ENCODE peak calls at places on chromosomes 3 and 15, in seven cellular contexts. L is tibial nerve, E is astrocyte of the spinal cord, Q is AG09309, X is endothelial cell, C is lung, V is HCT116. O is an unnamed sample.

GRCh38 chr3:113557374-113557773 is 25.0 kb downstream of the SIDT1 start:
- DNase-seq in L (no peak), C (no peak), Q (no peak), E (peak), X (no peak), V (peak), O (no peak)

GRCh38 chr15:85899927-85900326 is 105.2 kb upstream of the KLHL25 start:
- DNase-seq in E (no peak), C (no peak), X (no peak), V (no peak), L (no peak), Q (no peak), O (no peak)

GRCh38 chr3:113594066-113594465 is 61.7 kb downstream of the SIDT1 start:
- DNase-seq in L (no peak), V (no peak), C (no peak), X (no peak), E (no peak), Q (no peak), O (no peak)

GRCh38 chr15:52217186-52217585 is 26.0 kb upstream of the GNB5 start:
- DNase-seq in L (no peak), E (no peak), C (no peak), Q (no peak), V (no peak), X (peak), O (no peak)

GRCh38 chr3:36868614-36869436 is 76.0 kb downstream of the TRANK1 start:
- DNase-seq in Q (peak), C (peak), V (peak), X (peak), E (peak), L (peak), O (no peak)

GRCh38 chr3:124492824-124493223 is 237.4 kb upstream of the UMPS start:
- DNase-seq in Q (no peak), L (no peak), E (peak), C (peak), X (peak), V (peak), O (no peak)

GRCh38 chr3:195455789-195456188 is 13.0 kb upstream of the ACAP2 start:
- DNase-seq in V (no peak), Q (no peak), L (no peak), X (no peak), E (no peak), C (no peak), O (no peak)

GRCh38 chr15:66948294-66948693 is 117.1 kb upstream of the SMAD3 start:
- DNase-seq in X (no peak), E (peak), V (no peak), L (no peak), Q (no peak), C (no peak), O (no peak)

GRCh38 chr3:67635257-67635656 is 19.2 kb downstream of the SUCLG2 start:
- DNase-seq in C (no peak), E (peak), Q (peak), X (no peak), V (no peak), L (no peak), O (no peak)

GRCh38 chr3:163391407-163392181 is 1686.7 kb downstream of the SI start:
- DNase-seq in E (no peak), Q (no peak), C (no peak), L (no peak), V (no peak), X (no peak), O (no peak)

GRCh38 chr3:10746684-10747083 is 69.3 kb upstream of the SLC6A11 start:
- DNase-seq in X (no peak), L (no peak), C (no peak), V (no peak), E (no peak), Q (no peak), O (no peak)

GRCh38 chr15:88624156-88624970 is 3.2 kb downstream of the AEN start:
- DNase-seq in Q (no peak), C (no peak), V (no peak), E (peak), L (no peak), X (peak), O (no peak)

GRCh38 chr15:70257573-70258220 is 160.0 kb upstream of the TLE3 start:
- DNase-seq in E (no peak), L (no peak), V (no peak), Q (no peak), X (no peak), C (no peak), O (no peak)

GRCh38 chr3:126999383-126999782 is 16.5 kb downstream of the PLXNA1 start:
- DNase-seq in L (no peak), Q (no peak), E (no peak), X (no peak), C (no peak), V (no peak), O (no peak)

GRCh38 chr15:96362759-96363678 is 32.5 kb downstream of the NR2F2 start:
- DNase-seq in L (no peak), X (peak), Q (no peak), E (no peak), C (no peak), V (no peak), O (no peak)

GRCh38 chr3:196517142-196517808 is 2.1 kb upstream of the SMCO1 start:
- DNase-seq in E (no peak), C (no peak), V (no peak), Q (no peak), L (no peak), X (no peak), O (no peak)

GRCh38 chr15:71649894-71650293 is 160.5 kb upstream of the NR2E3 start:
- DNase-seq in E (no peak), Q (no peak), X (no peak), C (no peak), L (no peak), V (no peak), O (peak)

GRCh38 chr3:127365383-127365782 is 77.5 kb upstream of the PRR20G start:
- DNase-seq in V (no peak), E (no peak), Q (no peak), C (no peak), L (no peak), X (no peak), O (no peak)

GRCh38 chr15:31227954-31228542 is 98.6 kb upstream of the KLF13 start:
- DNase-seq in L (no peak), C (no peak), X (no peak), E (no peak), Q (no peak), V (no peak), O (no peak)

GRCh38 chr15:32855942-32856341 is 138.1 kb downstream of the GREM1 start:
- DNase-seq in X (no peak), V (peak), E (peak), C (no peak), L (no peak), Q (peak), O (no peak)

GRCh38 chr3:114121996-114122709 is 56.7 kb downstream of the DRD3 start:
- DNase-seq in C (peak), V (no peak), X (peak), E (peak), Q (no peak), L (no peak), O (no peak)

GRCh38 chr3:149016242-149016641 is 24.9 kb downstream of the GYG1 start:
- DNase-seq in E (no peak), Q (no peak), C (no peak), V (no peak), X (no peak), L (no peak), O (no peak)

GRCh38 chr3:141094851-141095545 is 43.9 kb downstream of the SPSB4 start:
- DNase-seq in V (no peak), L (peak), C (no peak), E (peak), X (no peak), Q (no peak), O (no peak)

GRCh38 chr15:22808240-22808639 is 21.8 kb downstream of the NIPA1 start:
- DNase-seq in E (no peak), V (no peak), L (no peak), X (no peak), C (no peak), Q (no peak), O (no peak)

GRCh38 chr15:88615303-88616107 is 5.6 kb upstream of the AEN start:
- DNase-seq in C (no peak), E (no peak), X (no peak), V (no peak), Q (no peak), L (no peak), O (peak)

GRCh38 chr3:15015456-15015855 is 49.7 kb downstream of the MRPS25 start:
- DNase-seq in X (no peak), Q (no peak), L (no peak), E (no peak), C (no peak), V (no peak), O (no peak)

GRCh38 chr3:142007710-142008399 is 131.4 kb downstream of the ATP1B3 start:
- DNase-seq in V (no peak), X (no peak), Q (no peak), C (no peak), L (no peak), E (no peak), O (no peak)

GRCh38 chr15:35719964-35720507 is 174.1 kb upstream of the DPH6 start:
- DNase-seq in Q (no peak), E (no peak), V (no peak), L (no peak), C (no peak), X (no peak), O (no peak)

GRCh38 chr3:56894912-56895431 is 93.2 kb upstream of the ARHGEF3 start:
- DNase-seq in V (no peak), Q (peak), C (no peak), L (no peak), E (peak), X (no peak), O (no peak)

GRCh38 chr3:131892331-131892730 is 142.5 kb downstream of the CPNE4 start:
- DNase-seq in C (no peak), X (no peak), L (no peak), V (no peak), Q (no peak), E (no peak), O (no peak)

GRCh38 chr3:18237251-18238005 is 187.7 kb downstream of the SATB1 start:
- DNase-seq in C (no peak), X (no peak), E (peak), Q (peak), L (no peak), V (peak), O (no peak)

GRCh38 chr3:133662256-133662773 is 574 bp upstream of the TOPBP1 start:
- DNase-seq in L (no peak), V (no peak), X (peak), C (no peak), E (peak), Q (no peak), O (no peak)

GRCh38 chr15:40891810-40892448 is 2.3 kb upstream of the VPS18 start:
- DNase-seq in L (no peak), V (peak), X (peak), E (peak), C (no peak), Q (no peak), O (no peak)

GRCh38 chr15:59160880-59161593 is 45.6 kb upstream of the LDHAL6B start:
- DNase-seq in C (no peak), V (no peak), Q (no peak), L (no peak), E (no peak), X (peak), O (no peak)

GRCh38 chr15:45630958-45631691 is 3.7 kb upstream of the SQOR start:
- DNase-seq in C (no peak), L (no peak), V (peak), X (no peak), E (peak), Q (peak), O (no peak)

GRCh38 chr15:34520566-34520965 is 62.9 kb downstream of the GOLGA8B start:
- DNase-seq in C (no peak), Q (no peak), V (no peak), L (no peak), X (no peak), E (no peak), O (peak)

GRCh38 chr3:165193392-165194268 is 2.6 kb downstream of the SLITRK3 start:
- DNase-seq in V (no peak), L (no peak), X (no peak), C (no peak), Q (no peak), E (no peak), O (no peak)

GRCh38 chr3:8445861-8446260 is 55.8 kb upstream of the LMCD1 start:
- DNase-seq in L (no peak), V (no peak), C (no peak), Q (peak), X (no peak), E (peak), O (no peak)

GRCh38 chr3:169008772-169009358 is 654.6 kb downstream of the MECOM start:
- DNase-seq in L (no peak), E (no peak), Q (no peak), V (no peak), C (no peak), X (no peak), O (no peak)

GRCh38 chr15:95281470-95281869 is 1049.0 kb upstream of the NR2F2 start:
- DNase-seq in L (no peak), C (no peak), X (no peak), Q (no peak), E (no peak), V (no peak), O (no peak)

DNA sequence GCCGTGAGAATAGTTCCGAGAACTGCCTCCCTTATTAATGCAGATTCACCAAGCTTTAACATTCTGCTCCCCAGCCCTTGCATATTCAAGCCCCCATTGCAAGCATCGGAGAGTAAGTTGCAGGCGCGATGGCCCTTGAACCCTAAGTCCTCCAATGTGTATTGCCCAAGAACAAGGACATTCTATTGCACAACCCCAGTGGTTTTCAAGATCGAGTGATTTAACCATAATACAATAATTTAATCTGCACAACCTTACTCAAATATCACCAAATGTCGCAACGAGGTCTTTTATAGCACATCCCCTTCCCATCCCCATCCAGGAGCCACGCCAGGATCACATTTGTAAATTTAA is 21.7 kb upstream of the PLXND1 start:
- DNase-seq in V (no peak), Q (no peak), X (no peak), C (no peak), E (no peak), L (peak), O (no peak)
- TF ChIP-seq CTCF in V (no peak), Q (no peak), X (peak), C (no peak), E (no peak), L (no peak), O (no peak)

GRCh38 chr15:37106490-37107001 is 6.2 kb upstream of the MEIS2 start:
- DNase-seq in X (peak), E (peak), C (no peak), V (no peak), L (peak), Q (no peak), O (no peak)
- TF ChIP-seq CTCF in X (peak), E (peak), C (no peak), V (no peak), L (no peak), Q (peak), O (peak)

GRCh38 chr3:53159415-53160135 is 1.4 kb upstream of the PRKCD start:
- DNase-seq in C (no peak), Q (no peak), L (no peak), V (no peak), X (no peak), E (no peak), O (no peak)

GRCh38 chr3:53160660-53161344 is at the start of gene PRKCD:
- DNase-seq in L (peak), E (peak), V (peak), C (peak), X (peak), Q (peak), O (peak)

GRCh38 chr3:53158700-53159414 is 2.2 kb upstream of the PRKCD start:
- DNase-seq in Q (no peak), X (no peak), V (no peak), E (no peak), C (no peak), L (no peak), O (no peak)

GRCh38 chr3:53161345-53161819 is 373 bp downstream of the PRKCD start:
- DNase-seq in Q (no peak), V (no peak), X (no peak), C (no peak), L (no peak), E (no peak), O (no peak)

DNA sequence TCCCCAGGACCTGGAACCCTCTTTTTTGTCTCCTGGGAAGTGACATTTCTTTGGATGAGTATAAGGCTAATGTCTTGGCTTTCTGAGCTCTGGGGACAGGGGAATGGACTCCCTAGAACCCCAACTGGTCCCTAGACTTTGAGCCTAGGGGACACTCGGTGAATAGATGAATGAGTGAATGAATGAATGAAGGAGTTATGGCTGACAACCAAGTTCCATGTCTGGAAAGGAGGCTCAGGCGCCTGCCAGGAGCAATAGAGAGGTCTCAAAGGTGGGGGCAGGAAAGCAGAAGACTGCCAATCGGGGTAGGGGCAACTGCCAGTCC is 712 bp upstream of the PRKCD start:
- DNase-seq in X (no peak), L (no peak), E (no peak), V (no peak), Q (no peak), C (no peak), O (no peak)
- TF ChIP-seq CTCF in X (no peak), L (no peak), E (peak), V (no peak), Q (no peak), C (no peak), O (no peak)

GRCh38 chr3:5567113-5567512 is 379.6 kb downstream of the EDEM1 start:
- DNase-seq in L (no peak), V (no peak), E (no peak), Q (no peak), C (no peak), X (no peak), O (no peak)

GRCh38 chr3:5565026-5565425 is 377.5 kb downstream of the EDEM1 start:
- DNase-seq in C (no peak), L (no peak), E (no peak), Q (no peak), V (no peak), X (no peak), O (no peak)

GRCh38 chr3:5572168-5572567 is 384.7 kb downstream of the EDEM1 start:
- DNase-seq in L (no peak), Q (no peak), X (no peak), C (no peak), E (no peak), V (no peak), O (no peak)

GRCh38 chr3:5569152-5569551 is 381.6 kb downstream of the EDEM1 start:
- DNase-seq in L (no peak), V (no peak), E (no peak), X (no peak), C (no peak), Q (no peak), O (no peak)

DNA sequence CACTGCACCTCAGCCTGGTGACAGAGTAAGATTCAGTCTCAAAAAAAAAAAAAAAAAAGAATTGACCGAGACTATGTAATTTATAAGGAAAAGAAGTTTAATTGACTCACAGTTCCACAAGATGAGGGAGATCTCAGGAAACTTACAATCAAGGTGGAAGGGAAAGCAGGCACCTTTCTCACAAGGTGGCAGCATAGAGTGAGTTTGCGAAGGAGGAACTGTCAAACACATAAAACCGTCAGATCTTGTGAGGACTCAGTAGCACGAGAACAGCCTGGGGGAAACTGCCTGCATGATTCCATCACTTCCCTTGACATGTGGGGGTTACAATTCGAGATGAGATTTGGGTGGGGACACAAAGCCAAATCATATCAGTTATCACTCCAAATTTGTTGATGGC is 380.9 kb downstream of the EDEM1 start:
- DNase-seq in X (no peak), E (no peak), C (no peak), V (peak), L (no peak), Q (no peak), O (no peak)
- TF ChIP-seq CTCF in X (no peak), E (no peak), C (no peak), V (peak), L (no peak), Q (no peak), O (no peak)

DNA sequence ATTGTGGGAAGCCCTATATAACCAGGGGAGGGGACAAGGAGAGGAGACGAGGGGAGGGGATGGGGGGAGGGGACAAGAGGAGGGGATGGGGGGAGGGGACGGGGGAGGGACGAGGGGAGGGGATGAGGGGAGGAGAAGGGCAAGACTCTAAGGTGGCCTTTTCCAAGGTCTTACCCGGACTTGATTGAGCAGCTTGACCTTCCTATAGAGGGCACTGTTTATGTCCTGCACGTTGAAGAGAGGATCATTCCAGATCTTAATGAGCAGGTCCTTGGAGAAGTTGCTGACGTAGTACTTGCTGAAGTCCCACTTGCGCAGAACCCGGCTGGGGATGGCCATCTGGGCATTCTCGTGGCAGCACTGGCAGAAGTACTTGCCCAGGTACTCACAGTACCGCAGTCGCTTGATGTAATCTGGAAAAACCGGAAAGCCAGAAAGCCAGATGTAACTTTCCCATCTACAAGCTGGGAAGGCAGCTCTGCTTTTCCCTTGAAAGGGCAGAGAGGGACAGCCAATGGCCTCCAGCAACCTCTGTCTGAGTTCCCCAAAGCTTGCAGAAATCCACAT is 55.7 kb downstream of the RUBCN start:
- DNase-seq in X (no peak), L (no peak), C (no peak), Q (no peak), V (no peak), E (no peak), O (no peak)
- TF ChIP-seq CTCF in X (no peak), L (no peak), C (no peak), Q (no peak), V (no peak), E (no peak), O (no peak)

O was measured in esophagus muscularis mucosa.